ENCODE peak calls at places on chromosome 2, in five cellular contexts. One of them, this sample, is unnamed.

GRCh38 chr2:191230174-191230573 is 15.0 kb upstream of the MYO1B start:
- DNase-seq in NT2/D1: no peak
- DNase-seq in AG09309: peak; percentile 81
- DNase-seq in NCI-H1436 treated with DMSO at 0.1 percent for 48 hours: no peak
- DNase-seq in HT1080: peak; percentile 92
- DNase-seq in this sample: no peak

GRCh38 chr2:200592414-200593075 is 6.7 kb downstream of the AOX1 start:
- DNase-seq in HT1080: no peak
- DNase-seq in NT2/D1: no peak
- DNase-seq in NCI-H1436 treated with DMSO at 0.1 percent for 48 hours: no peak
- DNase-seq in AG09309: no peak
- DNase-seq in this sample: no peak

GRCh38 chr2:126803422-126803775 is 95.3 kb upstream of the TEX51 start:
- DNase-seq in NT2/D1: no peak
- DNase-seq in HT1080: no peak
- DNase-seq in AG09309: no peak
- DNase-seq in NCI-H1436 treated with DMSO at 0.1 percent for 48 hours: no peak
- DNase-seq in this sample: no peak

GRCh38 chr2:40554665-40555294 is 102.9 kb upstream of the SLC8A1 start:
- DNase-seq in NCI-H1436 treated with DMSO at 0.1 percent for 48 hours: peak; percentile 57
- DNase-seq in AG09309: no peak
- DNase-seq in HT1080: peak; percentile 40
- DNase-seq in NT2/D1: peak; percentile 50
- DNase-seq in this sample: no peak

GRCh38 chr2:174666312-174666711 is 68.7 kb upstream of the WIPF1 start:
- DNase-seq in NCI-H1436 treated with DMSO at 0.1 percent for 48 hours: no peak
- DNase-seq in HT1080: no peak
- DNase-seq in AG09309: no peak
- DNase-seq in NT2/D1: no peak
- DNase-seq in this sample: no peak

GRCh38 chr2:26941486-26941885 is 29.0 kb upstream of the MAPRE3 start:
- DNase-seq in NCI-H1436 treated with DMSO at 0.1 percent for 48 hours: no peak
- DNase-seq in NT2/D1: no peak
- DNase-seq in HT1080: peak; percentile 33
- DNase-seq in AG09309: no peak
- DNase-seq in this sample: no peak

GRCh38 chr2:155727097-155727906 is 605.2 kb downstream of the NR4A2 start:
- DNase-seq in AG09309: no peak
- DNase-seq in NT2/D1: peak; percentile 32
- DNase-seq in NCI-H1436 treated with DMSO at 0.1 percent for 48 hours: no peak
- DNase-seq in HT1080: no peak
- DNase-seq in this sample: no peak

GRCh38 chr2:209277444-209277843 is 146.4 kb upstream of the MAP2 start:
- DNase-seq in HT1080: no peak
- DNase-seq in NT2/D1: no peak
- DNase-seq in AG09309: no peak
- DNase-seq in NCI-H1436 treated with DMSO at 0.1 percent for 48 hours: no peak
- DNase-seq in this sample: no peak

GRCh38 chr2:182784777-182785176 is 68.7 kb downstream of the DNAJC10 start:
- DNase-seq in AG09309: peak; percentile 18
- DNase-seq in HT1080: peak; percentile 42
- DNase-seq in NCI-H1436 treated with DMSO at 0.1 percent for 48 hours: no peak
- DNase-seq in NT2/D1: peak; percentile 35
- DNase-seq in this sample: no peak

GRCh38 chr2:85584857-85585780 is 888 bp downstream of the VAMP5 start:
- DNase-seq in HT1080: peak; percentile 82
- DNase-seq in NT2/D1: no peak
- DNase-seq in AG09309: no peak
- DNase-seq in NCI-H1436 treated with DMSO at 0.1 percent for 48 hours: no peak
- DNase-seq in this sample: no peak

GRCh38 chr2:85971369-85971768 is 82.6 kb upstream of the ST3GAL5 start:
- DNase-seq in AG09309: peak; percentile 21
- DNase-seq in NT2/D1: no peak
- DNase-seq in NCI-H1436 treated with DMSO at 0.1 percent for 48 hours: no peak
- DNase-seq in HT1080: no peak
- DNase-seq in this sample: peak; percentile 10

GRCh38 chr2:64296695-64297346 is 152.6 kb upstream of the PELI1 start:
- DNase-seq in NT2/D1: no peak
- DNase-seq in NCI-H1436 treated with DMSO at 0.1 percent for 48 hours: no peak
- DNase-seq in AG09309: no peak
- DNase-seq in HT1080: no peak
- DNase-seq in this sample: no peak

GRCh38 chr2:65528241-65528574 is 95.8 kb upstream of the SPRED2 start:
- DNase-seq in AG09309: no peak
- DNase-seq in NCI-H1436 treated with DMSO at 0.1 percent for 48 hours: no peak
- DNase-seq in NT2/D1: no peak
- DNase-seq in HT1080: no peak
- DNase-seq in this sample: no peak

GRCh38 chr2:54464334-54464733 is 8.2 kb downstream of the SPTBN1 start:
- DNase-seq in AG09309: no peak
- DNase-seq in NCI-H1436 treated with DMSO at 0.1 percent for 48 hours: no peak
- DNase-seq in HT1080: no peak
- DNase-seq in NT2/D1: no peak
- DNase-seq in this sample: no peak

GRCh38 chr2:187102381-187102780 is 253.4 kb upstream of the ZSWIM2 start:
- DNase-seq in HT1080: no peak
- DNase-seq in AG09309: no peak
- DNase-seq in NT2/D1: no peak
- DNase-seq in NCI-H1436 treated with DMSO at 0.1 percent for 48 hours: no peak
- DNase-seq in this sample: no peak

GRCh38 chr2:236892721-236893120 is 193.0 kb upstream of the COPS8 start:
- DNase-seq in HT1080: no peak
- DNase-seq in NCI-H1436 treated with DMSO at 0.1 percent for 48 hours: no peak
- DNase-seq in AG09309: no peak
- DNase-seq in NT2/D1: no peak
- DNase-seq in this sample: no peak

GRCh38 chr2:8116661-8117060 is 565.2 kb upstream of the ID2 start:
- DNase-seq in HT1080: no peak
- DNase-seq in NCI-H1436 treated with DMSO at 0.1 percent for 48 hours: no peak
- DNase-seq in NT2/D1: no peak
- DNase-seq in AG09309: no peak
- DNase-seq in this sample: no peak

GRCh38 chr2:96072746-96073145 is 38.0 kb upstream of the GPAT2 start:
- DNase-seq in NT2/D1: no peak
- DNase-seq in NCI-H1436 treated with DMSO at 0.1 percent for 48 hours: no peak
- DNase-seq in HT1080: no peak
- DNase-seq in AG09309: no peak
- DNase-seq in this sample: no peak